ENCODE peak calls at places on chromosomes 12 and 14, in six cellular contexts. D is brain microvascular endothelial cell; L is NCI-H1048; V is lower leg skin; O is tibial artery; Y is stimulated activated CD4-positive, alpha-beta T cell treated with anti-CD3 and anti-CD28 coated beads, Interleukin-1b, Interleukin-23, amount 100 ng/mL, for 1 hour. U is an unnamed sample.

GRCh38 chr12:120705618-120706017 is 4.6 kb upstream of the UNC119B start:
- DNase-seq in Y (no peak), D (no peak), V (no peak), O (no peak), L (no peak), U (no peak)

GRCh38 chr14:95713596-95714371 is at the start of gene TCL1A:
- DNase-seq in O (no peak), V (no peak), L (no peak), Y (no peak), D (no peak), U (no peak)

GRCh38 chr12:95742586-95742985 is 48.0 kb downstream of the NTN4 start:
- DNase-seq in D (no peak), L (no peak), Y (no peak), V (peak), O (no peak), U (no peak)

GRCh38 chr14:85958069-85958468 is 428.1 kb downstream of the FLRT2 start:
- DNase-seq in D (no peak), L (no peak), V (no peak), O (no peak), Y (no peak), U (no peak)

GRCh38 chr14:49637534-49638078 is 2.6 kb upstream of the DNAAF2 start:
- DNase-seq in V (no peak), D (no peak), O (no peak), Y (no peak), L (no peak), U (no peak)

GRCh38 chr12:69835048-69835447 is 10.0 kb downstream of the MYRFL start:
- DNase-seq in Y (no peak), V (no peak), O (no peak), L (no peak), D (no peak), U (no peak)

GRCh38 chr12:95882080-95882479 is 23.3 kb downstream of the SNRPF start:
- DNase-seq in D (peak), O (no peak), L (no peak), Y (no peak), V (no peak), U (no peak)

GRCh38 chr12:130240831-130241590 is 78.7 kb downstream of the FZD10 start:
- DNase-seq in L (no peak), V (no peak), O (no peak), Y (no peak), D (no peak), U (no peak)

GRCh38 chr14:36942522-36943245 is 229.7 kb downstream of the SLC25A21 start:
- DNase-seq in Y (no peak), V (no peak), L (no peak), D (peak), O (no peak), U (no peak)

GRCh38 chr14:92348154-92348553 is 25.2 kb downstream of the SLC24A4 start:
- DNase-seq in V (no peak), L (no peak), O (no peak), Y (no peak), D (no peak), U (no peak)

GRCh38 chr14:30658645-30659044 is 36.5 kb downstream of the SCFD1 start:
- DNase-seq in O (no peak), D (no peak), L (no peak), Y (no peak), V (no peak), U (no peak)

GRCh38 chr12:118330421-118331018 is 42.2 kb downstream of the TAOK3 start:
- DNase-seq in Y (no peak), D (peak), O (no peak), L (peak), V (no peak), U (no peak)

GRCh38 chr14:105944632-105945610 is 418.5 kb downstream of the TMEM121 start:
- DNase-seq in L (no peak), O (peak), V (peak), D (no peak), Y (peak), U (no peak)

GRCh38 chr12:123363385-123363742 is 1.3 kb downstream of the SBNO1 start:
- DNase-seq in Y (no peak), O (no peak), L (no peak), V (no peak), D (peak), U (no peak)

GRCh38 chr12:79686171-79686570 is 4.6 kb downstream of the PAWR start:
- DNase-seq in Y (no peak), V (no peak), D (no peak), O (no peak), L (no peak), U (no peak)

GRCh38 chr14:96083667-96084320 is 44.6 kb downstream of the C14orf132 start:
- DNase-seq in L (no peak), D (no peak), O (peak), V (no peak), Y (no peak), U (no peak)

GRCh38 chr12:10368206-10369171 is 21.4 kb downstream of the KLRK1 start:
- DNase-seq in Y (no peak), L (no peak), V (no peak), O (no peak), D (no peak), U (no peak)

GRCh38 chr14:68676511-68676943 is 116.3 kb downstream of the ZFP36L1 start:
- DNase-seq in Y (no peak), L (no peak), V (no peak), O (peak), D (no peak), U (no peak)

U was measured in brain pericyte.